ENCODE peak calls at places on chromosomes 3 and 15, in six cellular contexts. Z, P, I, S, M and Q are unnamed samples.
A peak's percentile ranks its signal among the peaks of the same experiment; 100 is the strongest.

GRCh38 chr15:72276326-72276700 is 4.0 kb upstream of the PARP6 start:
- DNase-seq in S (no peak), Z (no peak), I (no peak), P (peak; percentile 7), M (no peak), Q (no peak)

GRCh38 chr3:152267319-152267689 is 1.4 kb upstream of the MBNL1 start:
- DNase-seq in S (no peak), P (no peak), I (no peak), M (no peak), Z (no peak), Q (peak; percentile 19)

GRCh38 chr15:59294961-59295741 is 77.5 kb downstream of the MYO1E start:
- DNase-seq in Z (peak; percentile 94), I (no peak), M (peak; percentile 88), P (peak; percentile 95), S (no peak), Q (peak; percentile 60)

GRCh38 chr3:159604151-159604581 is 384.5 kb upstream of the IL12A start:
- DNase-seq in Z (no peak), P (peak; percentile 68), I (no peak), M (no peak), S (no peak), Q (no peak)

GRCh38 chr3:13189639-13190375 is 116.6 kb upstream of the IQSEC1 start:
- DNase-seq in P (peak; percentile 36), I (no peak), M (peak; percentile 69), S (no peak), Z (peak; percentile 63), Q (no peak)

GRCh38 chr15:100873029-100873677 is 6.5 kb upstream of the ALDH1A3 start:
- DNase-seq in P (peak; percentile 87), S (no peak), Z (peak; percentile 86), I (peak; percentile 76), M (peak; percentile 97), Q (peak; percentile 82)

GRCh38 chr15:91853501-91853967 is at the start of gene SLCO3A1:
- DNase-seq in M (peak; percentile 28), Z (peak; percentile 24), S (no peak), P (peak; percentile 32), I (peak; percentile 64), Q (peak; percentile 63)

GRCh38 chr3:158053386-158053785 is 52.8 kb downstream of the SHOX2 start:
- DNase-seq in Z (no peak), M (no peak), S (no peak), P (no peak), I (no peak), Q (no peak)

GRCh38 chr15:79595995-79596622 is 164.0 kb downstream of the MINAR1 start:
- DNase-seq in M (peak; percentile 99), I (peak; percentile 74), S (peak; percentile 73), Z (peak; percentile 68), P (peak; percentile 74), Q (peak; percentile 98)

GRCh38 chr3:108780235-108780634 is 23.0 kb upstream of the RETNLB start:
- DNase-seq in Z (no peak), S (no peak), P (no peak), I (no peak), M (no peak), Q (peak; percentile 8)

DNA sequence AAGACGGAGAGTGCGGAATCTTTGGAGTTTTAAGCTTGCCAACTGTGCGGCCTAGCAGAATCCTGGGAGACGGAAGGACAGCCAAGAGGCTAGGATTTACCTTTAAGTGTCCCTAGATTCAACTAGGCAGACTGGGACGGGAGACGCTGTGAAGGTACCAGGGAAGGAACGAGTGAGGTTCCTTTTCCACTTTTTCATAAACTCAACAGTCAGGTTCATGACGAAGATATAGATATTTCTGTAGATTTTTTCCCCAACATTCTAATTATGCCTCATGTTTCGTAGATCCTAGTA is 561 bp upstream of the GABPB1 start:
- DNase-seq in S (no peak), M (no peak), I (no peak), Z (no peak), P (no peak), Q (no peak)
- H4K8ac ChIP-seq in S (peak overlapping the region; percentile 96), M (peak overlapping the region; percentile 75), I (no peak overlapping the region), Z (peak overlapping the region; percentile 66), P (peak overlapping the region; percentile 93), Q (no peak overlapping the region)

GRCh38 chr3:117997201-117998049 is 1037.2 kb downstream of the IGSF11 start:
- DNase-seq in S (peak; percentile 92), P (peak; percentile 86), Z (peak; percentile 80), M (peak; percentile 83), I (peak; percentile 87), Q (peak; percentile 92)
- H3K27ac ChIP-seq in S (no peak overlapping the region), P (peak overlapping the region; percentile 42), Z (no peak overlapping the region), M (no peak overlapping the region), I (peak overlapping the region; percentile 21), Q (no peak overlapping the region)

GRCh38 chr3:195207731-195208130 is 63.2 kb downstream of the XXYLT1 start:
- DNase-seq in M (no peak), I (no peak), S (no peak), Z (no peak), P (no peak), Q (no peak)

GRCh38 chr3:195209083-195209835 is 61.7 kb downstream of the XXYLT1 start:
- DNase-seq in S (no peak), I (no peak), P (peak; percentile 13), Z (no peak), M (no peak), Q (no peak)

GRCh38 chr3:195208183-195208582 is 62.8 kb downstream of the XXYLT1 start:
- DNase-seq in P (no peak), S (no peak), Z (no peak), M (no peak), I (no peak), Q (no peak)

GRCh38 chr3:195209836-195210551 is 61.0 kb downstream of the XXYLT1 start:
- DNase-seq in M (no peak), I (no peak), P (peak; percentile 60), Z (peak; percentile 25), S (no peak), Q (no peak)

GRCh38 chr3:195208631-195209030 is 62.3 kb downstream of the XXYLT1 start:
- DNase-seq in S (no peak), Z (no peak), P (no peak), M (no peak), I (no peak), Q (peak; percentile 46)
- H3K4me3 ChIP-seq in S (no peak overlapping the region), Z (peak overlapping the region; percentile 61), P (no peak overlapping the region), M (no peak overlapping the region), I (no peak overlapping the region), Q (no peak overlapping the region)

GRCh38 chr3:131194816-131195215 is 168.1 kb downstream of the NEK11 start:
- DNase-seq in P (no peak), Z (no peak), M (peak; percentile 94), I (no peak), S (no peak), Q (no peak)
- H4K8ac ChIP-seq in P (no peak overlapping the region), Z (no peak overlapping the region), M (no peak overlapping the region), I (no peak overlapping the region), S (no peak overlapping the region), Q (no peak overlapping the region)

GRCh38 chr3:134311693-134312071 is 61.0 kb upstream of the RYK start:
- DNase-seq in I (no peak), M (no peak), S (no peak), Z (no peak), P (no peak), Q (no peak)

GRCh38 chr3:134313839-134314587 is 60.2 kb downstream of the AMOTL2 start:
- DNase-seq in Z (no peak), S (no peak), I (no peak), P (no peak), M (no peak), Q (peak; percentile 72)

GRCh38 chr3:134312873-134313838 is 61.1 kb downstream of the AMOTL2 start:
- DNase-seq in Z (peak; percentile 72), I (peak; percentile 68), P (peak; percentile 76), S (no peak), M (peak; percentile 85), Q (peak; percentile 92)

GRCh38 chr3:134311265-134311664 is 60.6 kb upstream of the RYK start:
- DNase-seq in S (no peak), M (peak; percentile 86), I (no peak), P (peak; percentile 77), Z (no peak), Q (no peak)

GRCh38 chr3:134312072-134312872 is 61.6 kb upstream of the RYK start:
- DNase-seq in P (no peak), I (no peak), Z (no peak), S (no peak), M (peak; percentile 88), Q (peak; percentile 85)
- H3K27ac ChIP-seq in P (peak overlapping the region; percentile 64), I (no peak overlapping the region), Z (peak overlapping the region; percentile 75), S (no peak overlapping the region), M (peak overlapping the region; percentile 72), Q (no peak overlapping the region)

DNA sequence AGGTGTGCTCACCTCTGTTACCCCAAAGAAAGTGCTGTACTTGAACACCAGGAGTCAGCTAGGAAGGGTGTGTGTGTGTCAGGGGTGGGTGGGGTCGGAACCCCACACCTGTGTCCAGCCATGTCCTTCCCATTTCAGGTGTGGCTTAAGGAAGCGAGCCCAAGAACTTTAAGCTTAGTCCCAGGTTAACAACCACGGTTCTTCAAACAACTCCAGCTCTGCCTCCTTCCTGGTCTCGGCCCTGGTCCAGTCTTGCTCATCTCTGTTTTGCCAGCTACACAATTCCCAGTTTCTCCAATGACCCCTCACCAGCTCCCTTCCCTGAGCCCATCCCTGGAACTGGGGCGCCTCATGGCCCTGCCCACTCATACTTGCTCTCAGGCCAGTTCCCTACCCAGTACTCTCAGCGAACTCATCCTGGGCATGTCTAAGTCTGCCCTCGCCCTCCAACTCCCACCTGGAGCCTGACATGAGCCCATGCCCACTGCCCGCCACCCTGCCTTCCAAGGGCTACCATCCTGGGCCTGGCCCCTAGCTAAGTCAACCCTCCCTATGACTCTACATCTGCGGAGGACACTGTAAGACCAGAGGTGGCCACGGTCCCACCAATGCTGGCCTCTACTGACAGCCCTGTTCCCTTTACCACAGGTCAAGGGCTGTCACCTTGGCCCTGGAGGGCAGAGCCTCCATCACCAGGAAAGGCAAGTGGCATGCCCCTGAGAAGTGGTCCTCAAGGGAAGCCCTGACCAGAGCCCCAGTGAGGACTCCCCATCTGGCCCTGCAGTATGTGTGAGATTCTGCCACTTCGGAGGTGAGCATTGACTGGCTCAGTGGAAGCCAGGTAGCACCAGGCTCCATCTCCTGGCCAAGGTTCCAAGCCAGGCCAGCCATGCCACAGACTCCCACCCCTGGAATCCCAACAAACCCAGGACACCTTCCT is 9.2 kb downstream of the POC1A start:
- DNase-seq in Z (no peak), P (no peak), S (no peak), M (no peak), I (no peak), Q (no peak)
- H3K4me3 ChIP-seq in Z (no peak overlapping the region), P (no peak overlapping the region), S (no peak overlapping the region), M (no peak overlapping the region), I (no peak overlapping the region), Q (no peak overlapping the region)

GRCh38 chr15:29114277-29115092 is 155.1 kb downstream of the NSMCE3 start:
- DNase-seq in P (no peak), I (no peak), S (no peak), M (no peak), Z (no peak), Q (no peak)
- H4K8ac ChIP-seq in P (no peak overlapping the region), I (peak overlapping the region; percentile 43), S (peak overlapping the region; percentile 57), M (no peak overlapping the region), Z (no peak overlapping the region), Q (no peak overlapping the region)